ENCODE peak calls at places on chromosome 1, in ten cellular contexts. O is astrocyte of the spinal cord; Q is cardiac muscle cell; X is activated CD4-positive, CD25-positive, alpha-beta regulatory T cell treated with anti-CD3 and anti-CD28 coated beads, Interleukin-2, amount 50 U/mL, for 16 hours; N is A172; L is T follicular helper cell; D is NCI-H2081; Z is memory B cell; E is NCI-H345; G is 8988T. J is an unnamed sample.

GRCh38 chr1:15283500-15283899 is 36.5 kb downstream of the FHAD1 start:
- DNase-seq in O (no peak), G (peak; percentile 33), X (no peak), N (peak; percentile 61), L (no peak), D (no peak), E (peak; percentile 52), Z (no peak), Q (no peak), J (peak; percentile 56)

GRCh38 chr1:25527226-25527846 is 16.1 kb upstream of the LDLRAP1 start:
- DNase-seq in O (no peak), L (no peak), Q (no peak), E (no peak), D (no peak), G (no peak), X (no peak), Z (no peak), N (no peak), J (no peak)

GRCh38 chr1:36732038-36732402 is 249.3 kb upstream of the CSF3R start:
- DNase-seq in N (no peak), O (no peak), D (no peak), X (no peak), L (no peak), Z (no peak), Q (no peak), E (no peak), G (no peak), J (no peak)

GRCh38 chr1:109802901-109803561 is 39.3 kb upstream of the EPS8L3 start:
- DNase-seq in D (no peak), O (no peak), E (no peak), L (no peak), X (no peak), Z (no peak), Q (no peak), G (no peak), N (no peak), J (no peak)

GRCh38 chr1:246705368-246705767 is 18.8 kb upstream of the SCCPDH start:
- DNase-seq in D (no peak), X (no peak), Z (no peak), Q (peak; percentile 82), L (no peak), E (no peak), G (no peak), N (peak; percentile 85), O (peak; percentile 82), J (no peak)

GRCh38 chr1:207025144-207025880 is 7.2 kb downstream of the C1orf116 start:
- DNase-seq in N (peak; percentile 66), G (no peak), D (no peak), E (no peak), Q (peak; percentile 63), O (peak; percentile 63), Z (no peak), X (no peak), L (no peak), J (no peak)

GRCh38 chr1:20981903-20982695 is 194.6 kb downstream of the EIF4G3 start:
- DNase-seq in X (no peak), Q (peak; percentile 62), L (no peak), E (no peak), O (peak; percentile 46), G (no peak), D (peak; percentile 29), Z (no peak), N (peak; percentile 1), J (no peak)

GRCh38 chr1:39105061-39105840 is 79.1 kb downstream of the NDUFS5 start:
- DNase-seq in O (peak; percentile 68), Q (peak; percentile 82), X (no peak), Z (peak; percentile 32), E (peak; percentile 63), G (peak; percentile 63), N (no peak), D (peak; percentile 75), L (peak; percentile 46), J (peak; percentile 49)

GRCh38 chr1:90045853-90046563 is 51.1 kb downstream of the ZNF326 start:
- DNase-seq in X (no peak), Z (peak; percentile 3), N (peak; percentile 0), E (no peak), G (no peak), D (no peak), L (peak; percentile 1), Q (peak; percentile 29), O (peak; percentile 18), J (peak; percentile 5)

GRCh38 chr1:221699582-221700519 is 42.0 kb downstream of the DUSP10 start:
- DNase-seq in D (no peak), Q (peak; percentile 28), O (peak; percentile 65), X (no peak), Z (no peak), N (no peak), L (no peak), E (no peak), G (no peak), J (no peak)

GRCh38 chr1:35247256-35247655 is 21.3 kb upstream of the ZMYM4 start:
- DNase-seq in E (no peak), Q (no peak), D (no peak), L (no peak), O (no peak), G (no peak), Z (no peak), N (no peak), X (no peak), J (no peak)

GRCh38 chr1:43293171-43293570 is 7.6 kb upstream of the TIE1 start:
- DNase-seq in L (no peak), G (no peak), O (no peak), Q (no peak), D (no peak), X (no peak), E (no peak), Z (no peak), N (no peak), J (no peak)

GRCh38 chr1:8015036-8015808 is 10.9 kb downstream of the ERRFI1 start:
- DNase-seq in L (peak; percentile 19), Q (peak; percentile 90), D (peak; percentile 73), X (peak; percentile 28), G (no peak), E (peak; percentile 50), Z (peak; percentile 44), O (peak; percentile 85), N (peak; percentile 75), J (no peak)

GRCh38 chr1:205598841-205599666 is 32.8 kb downstream of the ELK4 start:
- DNase-seq in D (no peak), O (peak; percentile 95), G (no peak), N (peak; percentile 80), X (no peak), E (no peak), Z (no peak), L (no peak), Q (peak; percentile 99), J (no peak)

GRCh38 chr1:240152611-240153297 is 61.1 kb downstream of the FMN2 start:
- DNase-seq in Z (no peak), O (no peak), N (peak; percentile 29), D (no peak), L (no peak), E (no peak), G (no peak), Q (no peak), X (no peak), J (no peak)

GRCh38 chr1:29876441-29876840 is 640.1 kb downstream of the PTPRU start:
- DNase-seq in D (no peak), L (no peak), Q (no peak), E (no peak), N (no peak), X (no peak), Z (no peak), O (no peak), G (no peak), J (no peak)

GRCh38 chr1:113950908-113951307 is 21.8 kb downstream of the HIPK1 start:
- DNase-seq in Z (no peak), Q (no peak), D (no peak), G (no peak), L (no peak), E (no peak), N (no peak), X (no peak), O (no peak), J (no peak)

GRCh38 chr1:18047122-18047521 is 60.5 kb upstream of the IGSF21 start:
- DNase-seq in D (no peak), G (no peak), Z (no peak), Q (no peak), N (no peak), L (no peak), X (no peak), O (no peak), E (no peak), J (no peak)

GRCh38 chr1:110337704-110338199 is 1.4 kb upstream of the RBM15 start:
- DNase-seq in O (no peak), Q (no peak), N (peak; percentile 8), X (no peak), G (no peak), L (no peak), E (no peak), D (peak; percentile 24), Z (peak; percentile 25), J (peak; percentile 22)

GRCh38 chr1:216250861-216251260 is 172.4 kb downstream of the USH2A start:
- DNase-seq in Q (no peak), G (no peak), E (no peak), D (no peak), N (no peak), X (no peak), O (no peak), L (no peak), Z (no peak), J (no peak)

GRCh38 chr1:223393275-223394214 is at the start of gene CCDC185:
- DNase-seq in E (peak; percentile 24), N (no peak), Q (no peak), X (no peak), Z (no peak), O (no peak), L (no peak), D (peak; percentile 45), G (peak; percentile 29), J (no peak)

J was measured in H54.